ENCODE peak calls at places on chromosomes 12 and 14, in five cellular contexts. One of them, this sample, is unnamed.

GRCh38 chr14:104398656-104399055 is 180.9 kb upstream of the C14orf180 start:
- DNase-seq in choroid plexus epithelial cell: no peak
- DNase-seq in HCT116: no peak
- DNase-seq in IMR-90: no peak
- DNase-seq in foreskin fibroblast: no peak
- DNase-seq in this sample: no peak

GRCh38 chr14:90820958-90821357 is 4.7 kb upstream of the TTC7B start:
- DNase-seq in choroid plexus epithelial cell: peak; percentile 48
- DNase-seq in HCT116: no peak
- DNase-seq in IMR-90: peak; percentile 55
- DNase-seq in foreskin fibroblast: peak; percentile 21
- DNase-seq in this sample: peak; percentile 74

GRCh38 chr12:25775968-25776367 is 182.5 kb upstream of the RASSF8 start:
- DNase-seq in choroid plexus epithelial cell: peak; percentile 36
- DNase-seq in HCT116: no peak
- DNase-seq in IMR-90: peak; percentile 31
- DNase-seq in foreskin fibroblast: peak; percentile 75
- DNase-seq in this sample: no peak

GRCh38 chr14:53969326-53969725 is 12.7 kb upstream of the BMP4 start:
- DNase-seq in choroid plexus epithelial cell: no peak
- DNase-seq in HCT116: no peak
- DNase-seq in IMR-90: no peak
- DNase-seq in foreskin fibroblast: no peak
- DNase-seq in this sample: no peak

GRCh38 chr12:117622087-117622486 is 260.7 kb upstream of the NOS1 start:
- DNase-seq in choroid plexus epithelial cell: no peak
- DNase-seq in HCT116: no peak
- DNase-seq in IMR-90: no peak
- DNase-seq in foreskin fibroblast: no peak
- DNase-seq in this sample: no peak

GRCh38 chr12:69987453-69988102 is 162.6 kb downstream of the MYRFL start:
- DNase-seq in choroid plexus epithelial cell: peak; percentile 90
- DNase-seq in HCT116: peak; percentile 75
- DNase-seq in IMR-90: peak; percentile 94
- DNase-seq in foreskin fibroblast: peak; percentile 84
- DNase-seq in this sample: no peak

GRCh38 chr14:67704484-67705089 is 2.9 kb downstream of the RDH12 start:
- DNase-seq in choroid plexus epithelial cell: peak; percentile 75
- DNase-seq in HCT116: peak; percentile 72
- DNase-seq in IMR-90: peak; percentile 54
- DNase-seq in foreskin fibroblast: peak; percentile 32
- DNase-seq in this sample: no peak

GRCh38 chr12:31785318-31785717 is 56.5 kb upstream of the AMN1 start:
- DNase-seq in choroid plexus epithelial cell: no peak
- DNase-seq in HCT116: no peak
- DNase-seq in IMR-90: no peak
- DNase-seq in foreskin fibroblast: no peak
- DNase-seq in this sample: no peak

GRCh38 chr12:88993655-88994054 is 358.6 kb downstream of the DUSP6 start:
- DNase-seq in choroid plexus epithelial cell: peak; percentile 89
- DNase-seq in HCT116: peak; percentile 63
- DNase-seq in IMR-90: peak; percentile 83
- DNase-seq in foreskin fibroblast: peak; percentile 40
- DNase-seq in this sample: no peak

GRCh38 chr14:23672200-23672599 is 36.0 kb downstream of the DHRS2 start:
- DNase-seq in choroid plexus epithelial cell: no peak
- DNase-seq in HCT116: no peak
- DNase-seq in IMR-90: no peak
- DNase-seq in foreskin fibroblast: no peak
- DNase-seq in this sample: no peak

GRCh38 chr14:104214411-104214810 is 76.0 kb downstream of the KIF26A start:
- DNase-seq in choroid plexus epithelial cell: no peak
- DNase-seq in HCT116: no peak
- DNase-seq in IMR-90: no peak
- DNase-seq in foreskin fibroblast: no peak
- DNase-seq in this sample: no peak

GRCh38 chr14:32567543-32568384 is 238.7 kb downstream of the AKAP6 start:
- DNase-seq in choroid plexus epithelial cell: peak; percentile 57
- DNase-seq in HCT116: no peak
- DNase-seq in IMR-90: peak; percentile 58
- DNase-seq in foreskin fibroblast: peak; percentile 26
- DNase-seq in this sample: no peak

GRCh38 chr14:68544150-68544892 is 248.5 kb downstream of the ZFP36L1 start:
- DNase-seq in choroid plexus epithelial cell: peak; percentile 98
- DNase-seq in HCT116: no peak
- DNase-seq in IMR-90: peak; percentile 100
- DNase-seq in foreskin fibroblast: peak; percentile 99
- DNase-seq in this sample: no peak

GRCh38 chr14:100065942-100066574 is 836 bp downstream of the EVL start:
- DNase-seq in choroid plexus epithelial cell: no peak
- DNase-seq in HCT116: no peak
- DNase-seq in IMR-90: no peak
- DNase-seq in foreskin fibroblast: no peak
- DNase-seq in this sample: peak; percentile 85

GRCh38 chr12:115492553-115492952 is 784.9 kb downstream of the MED13L start:
- DNase-seq in choroid plexus epithelial cell: no peak
- DNase-seq in HCT116: no peak
- DNase-seq in IMR-90: no peak
- DNase-seq in foreskin fibroblast: no peak
- DNase-seq in this sample: no peak

GRCh38 chr14:88013750-88014349 is 8.9 kb downstream of the GPR65 start:
- DNase-seq in choroid plexus epithelial cell: peak; percentile 82
- DNase-seq in HCT116: peak; percentile 12
- DNase-seq in IMR-90: peak; percentile 58
- DNase-seq in foreskin fibroblast: peak; percentile 56
- DNase-seq in this sample: peak; percentile 39

GRCh38 chr12:109455706-109456105 is 21.4 kb downstream of the KCTD10 start:
- DNase-seq in choroid plexus epithelial cell: peak; percentile 33
- DNase-seq in HCT116: no peak
- DNase-seq in IMR-90: no peak
- DNase-seq in foreskin fibroblast: no peak
- DNase-seq in this sample: no peak

GRCh38 chr12:111028830-111029229 is 108.5 kb upstream of the MYL2 start:
- DNase-seq in choroid plexus epithelial cell: no peak
- DNase-seq in HCT116: no peak
- DNase-seq in IMR-90: no peak
- DNase-seq in foreskin fibroblast: no peak
- DNase-seq in this sample: no peak

GRCh38 chr12:75568387-75568786 is 57.0 kb upstream of the KRR1 start:
- DNase-seq in choroid plexus epithelial cell: peak; percentile 58
- DNase-seq in HCT116: no peak
- DNase-seq in IMR-90: peak; percentile 26
- DNase-seq in foreskin fibroblast: no peak
- DNase-seq in this sample: no peak

GRCh38 chr14:83765200-83765599 is 1764.7 kb upstream of the FLRT2 start:
- DNase-seq in choroid plexus epithelial cell: no peak
- DNase-seq in HCT116: no peak
- DNase-seq in IMR-90: no peak
- DNase-seq in foreskin fibroblast: no peak
- DNase-seq in this sample: no peak

GRCh38 chr12:110355080-110355479 is 48.4 kb downstream of the ANAPC7 start:
- DNase-seq in choroid plexus epithelial cell: peak; percentile 36
- DNase-seq in HCT116: peak; percentile 32
- DNase-seq in IMR-90: no peak
- DNase-seq in foreskin fibroblast: no peak
- DNase-seq in this sample: peak; percentile 24

GRCh38 chr14:92832137-92832700 is 38.1 kb downstream of the GOLGA5 start:
- DNase-seq in choroid plexus epithelial cell: no peak
- DNase-seq in HCT116: no peak
- DNase-seq in IMR-90: no peak
- DNase-seq in foreskin fibroblast: no peak
- DNase-seq in this sample: no peak

GRCh38 chr12:42475055-42475454 is 114.5 kb downstream of the PRICKLE1 start:
- DNase-seq in choroid plexus epithelial cell: no peak
- DNase-seq in HCT116: no peak
- DNase-seq in IMR-90: no peak
- DNase-seq in foreskin fibroblast: no peak
- DNase-seq in this sample: no peak

GRCh38 chr12:120367252-120367923 is 1.6 kb downstream of the MSI1 start:
- DNase-seq in choroid plexus epithelial cell: peak; percentile 17
- DNase-seq in HCT116: no peak
- DNase-seq in IMR-90: no peak
- DNase-seq in foreskin fibroblast: no peak
- DNase-seq in this sample: no peak

GRCh38 chr12:42588308-42588836 is 1.2 kb downstream of the PRICKLE1 start:
- DNase-seq in choroid plexus epithelial cell: peak; percentile 38
- DNase-seq in HCT116: no peak
- DNase-seq in IMR-90: peak; percentile 34
- DNase-seq in foreskin fibroblast: no peak
- DNase-seq in this sample: no peak

GRCh38 chr12:110345176-110345651 is 58.3 kb downstream of the ANAPC7 start:
- DNase-seq in choroid plexus epithelial cell: no peak
- DNase-seq in HCT116: no peak
- DNase-seq in IMR-90: no peak
- DNase-seq in foreskin fibroblast: no peak
- DNase-seq in this sample: no peak

DNA sequence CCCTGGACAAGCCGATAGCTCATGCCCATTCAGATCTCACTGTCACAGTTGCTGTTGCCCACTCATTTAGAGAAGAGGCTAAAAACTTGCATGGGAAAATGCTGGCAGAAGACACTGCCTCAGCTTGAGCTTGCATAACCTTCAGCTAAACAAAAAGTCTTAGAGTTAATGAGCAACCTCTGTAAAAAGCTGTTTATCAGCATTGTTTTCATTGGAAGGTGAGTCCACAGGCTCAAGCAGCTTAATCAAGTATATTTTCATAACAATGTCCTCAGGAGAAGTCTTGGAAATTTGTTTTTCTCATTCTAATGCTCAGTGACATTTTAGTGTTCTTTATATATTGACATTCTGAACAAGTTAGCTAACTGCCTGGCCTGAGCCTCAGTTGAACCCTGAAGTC is 872.9 kb downstream of the TMTC2 start:
- DNase-seq in choroid plexus epithelial cell: no peak
- DNase-seq in HCT116: no peak
- DNase-seq in IMR-90: no peak
- DNase-seq in foreskin fibroblast: no peak
- DNase-seq in this sample: no peak
- TF ChIP-seq CTCF in choroid plexus epithelial cell: no peak
- TF ChIP-seq CTCF in HCT116: no peak
- TF ChIP-seq CTCF in IMR-90: no peak
- TF ChIP-seq CTCF in foreskin fibroblast: no peak
- TF ChIP-seq CTCF in this sample: no peak

GRCh38 chr14:26917086-26917485 is 319.3 kb upstream of the NOVA1 start:
- DNase-seq in choroid plexus epithelial cell: peak; percentile 71
- DNase-seq in HCT116: no peak
- DNase-seq in IMR-90: peak; percentile 2
- DNase-seq in foreskin fibroblast: peak; percentile 9
- DNase-seq in this sample: no peak
- TF ChIP-seq CTCF in choroid plexus epithelial cell: peak; percentile 53
- TF ChIP-seq CTCF in HCT116: no peak
- TF ChIP-seq CTCF in IMR-90: peak; percentile 44
- TF ChIP-seq CTCF in foreskin fibroblast: peak; percentile 40
- TF ChIP-seq CTCF in this sample: no peak

DNA sequence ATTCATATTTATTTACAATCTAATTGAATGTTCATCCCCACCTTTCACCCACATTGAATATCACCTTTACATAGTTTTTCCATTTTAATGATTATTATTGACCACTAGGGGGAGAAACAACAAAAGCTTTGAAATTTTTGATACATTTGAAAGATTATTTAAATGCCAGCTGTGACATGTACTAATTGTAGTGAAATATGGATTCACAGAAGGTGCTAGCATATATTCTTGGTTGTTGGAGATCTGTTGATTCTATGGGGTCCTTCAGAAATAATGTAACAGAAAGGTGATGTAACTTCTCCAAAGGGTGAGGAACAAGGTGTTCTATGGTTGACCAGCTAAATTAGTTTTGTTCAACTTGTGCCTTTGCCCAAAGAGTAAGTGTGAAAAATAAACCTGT is 22.4 kb upstream of the GPR33 start:
- DNase-seq in choroid plexus epithelial cell: peak; percentile 43
- DNase-seq in HCT116: peak; percentile 27
- DNase-seq in IMR-90: peak; percentile 10
- DNase-seq in foreskin fibroblast: no peak
- DNase-seq in this sample: no peak
- TF ChIP-seq CTCF in choroid plexus epithelial cell: peak; percentile 40
- TF ChIP-seq CTCF in HCT116: peak; percentile 80
- TF ChIP-seq CTCF in IMR-90: peak; percentile 55
- TF ChIP-seq CTCF in foreskin fibroblast: no peak
- TF ChIP-seq CTCF in this sample: peak; percentile 77

GRCh38 chr14:73027546-73027945 is 640 bp upstream of the ZFYVE1 start:
- DNase-seq in choroid plexus epithelial cell: no peak
- DNase-seq in HCT116: no peak
- DNase-seq in IMR-90: no peak
- DNase-seq in foreskin fibroblast: no peak
- DNase-seq in this sample: no peak

GRCh38 chr14:73025544-73025943 is 1.4 kb downstream of the ZFYVE1 start:
- DNase-seq in choroid plexus epithelial cell: peak; percentile 55
- DNase-seq in HCT116: no peak
- DNase-seq in IMR-90: peak; percentile 42
- DNase-seq in foreskin fibroblast: peak; percentile 19
- DNase-seq in this sample: no peak

GRCh38 chr14:73027984-73028383 is 1.1 kb upstream of the ZFYVE1 start:
- DNase-seq in choroid plexus epithelial cell: no peak
- DNase-seq in HCT116: no peak
- DNase-seq in IMR-90: no peak
- DNase-seq in foreskin fibroblast: no peak
- DNase-seq in this sample: no peak

GRCh38 chr14:73026243-73026844 is 562 bp downstream of the ZFYVE1 start:
- DNase-seq in choroid plexus epithelial cell: no peak
- DNase-seq in HCT116: no peak
- DNase-seq in IMR-90: no peak
- DNase-seq in foreskin fibroblast: no peak
- DNase-seq in this sample: no peak

DNA sequence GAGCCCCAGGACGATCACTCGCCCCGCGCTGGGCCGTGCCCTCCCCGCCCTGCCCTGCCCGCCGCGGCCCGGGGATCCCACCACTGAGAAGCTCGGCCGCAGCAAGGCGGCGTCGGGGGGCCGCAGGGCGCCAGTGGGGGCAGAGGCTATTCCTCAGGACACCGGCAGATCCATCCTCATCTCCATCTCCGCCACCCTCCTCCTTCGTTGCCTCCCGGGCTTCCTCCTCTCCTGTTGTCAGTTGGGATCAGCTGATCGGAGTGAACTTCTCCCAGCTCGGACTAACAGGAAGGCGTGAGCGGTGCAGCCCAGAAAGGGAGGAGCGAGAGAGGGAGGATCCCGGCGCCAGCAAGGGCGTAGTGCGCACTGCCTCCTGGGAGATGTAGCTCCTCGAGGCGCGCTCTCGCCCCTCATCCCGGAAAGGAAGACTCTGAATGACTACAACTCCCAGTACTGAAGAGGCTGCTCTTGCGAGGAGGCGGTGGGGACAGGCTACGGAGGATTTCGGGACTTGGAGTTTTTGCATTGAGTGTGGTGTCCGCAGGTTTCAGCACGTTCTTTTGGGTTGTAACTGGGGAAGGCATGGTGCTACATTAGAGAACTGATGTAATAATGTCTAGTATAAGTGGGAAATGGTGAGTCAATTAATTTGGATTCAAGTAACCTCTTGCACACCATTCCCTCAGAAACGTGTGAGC is at the start of gene ZFYVE1:
- DNase-seq in choroid plexus epithelial cell: peak; percentile 100
- DNase-seq in HCT116: peak; percentile 95
- DNase-seq in IMR-90: peak; percentile 98
- DNase-seq in foreskin fibroblast: peak; percentile 98
- DNase-seq in this sample: peak; percentile 92
- TF ChIP-seq CTCF in choroid plexus epithelial cell: no peak
- TF ChIP-seq CTCF in HCT116: no peak
- TF ChIP-seq CTCF in IMR-90: no peak
- TF ChIP-seq CTCF in foreskin fibroblast: no peak
- TF ChIP-seq CTCF in this sample: no peak

GRCh38 chr12:124292385-124292784 is 2.5 kb upstream of the RFLNA start:
- DNase-seq in choroid plexus epithelial cell: no peak
- DNase-seq in HCT116: no peak
- DNase-seq in IMR-90: no peak
- DNase-seq in foreskin fibroblast: no peak
- DNase-seq in this sample: no peak
- TF ChIP-seq CTCF in choroid plexus epithelial cell: no peak
- TF ChIP-seq CTCF in HCT116: no peak
- TF ChIP-seq CTCF in IMR-90: no peak
- TF ChIP-seq CTCF in foreskin fibroblast: no peak
- TF ChIP-seq CTCF in this sample: no peak

This sample was measured in CD8-positive, alpha-beta T cell.